ENCODE peak calls at places on chromosomes 5 and 9, in nine cellular contexts. A is NCI-H1417 treated with DMSO at 0.1 percent for 48 hours; E is T-helper 1 cell; F is fibroblast of lung; H is A549; I is activated CD8-positive, alpha-beta memory T cell treated with anti-CD3 and anti-CD28 coated beads for 48 hours; Z is CD4-positive, CD25-positive, alpha-beta regulatory T cell; K is T-helper 2 cell treated with Interferon-gamma antibody and Interleukin-4, amounts not matched to agents 5 μg/mL and 100 μg/mL, for 36 hours; W is PC-3. S is an unnamed sample.
A peak's percentile ranks its signal among the peaks of the same experiment; 100 is the strongest.

GRCh38 chr5:979100-979817 is 29.3 kb upstream of the NKD2 start:
- DNase-seq in A (no peak), E (no peak), F (no peak), H (no peak), I (no peak), Z (no peak), K (no peak), W (no peak), S (peak; percentile 26)

GRCh38 chr5:50576686-50577256 is 89.7 kb upstream of the PARP8 start:
- DNase-seq in A (no peak), E (no peak), F (no peak), H (no peak), I (no peak), Z (no peak), K (no peak), W (no peak), S (no peak)

GRCh38 chr5:100904259-100904822 is 1.3 kb upstream of the ST8SIA4 start:
- DNase-seq in A (no peak), E (peak; percentile 28), F (no peak), H (no peak), I (no peak), Z (peak; percentile 42), K (peak; percentile 68), W (no peak), S (no peak)

GRCh38 chr5:177592010-177592834 is at the start of gene TMED9:
- DNase-seq in A (no peak), E (peak; percentile 76), F (peak; percentile 67), H (peak; percentile 80), I (peak; percentile 71), Z (peak; percentile 83), K (peak; percentile 91), W (peak; percentile 91), S (peak; percentile 96)

GRCh38 chr9:2411459-2412215 is 209.9 kb upstream of the VLDLR start:
- DNase-seq in A (no peak), E (no peak), F (no peak), H (no peak), I (no peak), Z (no peak), K (no peak), W (peak; percentile 12), S (no peak)

GRCh38 chr5:123116757-123117156 is 27.7 kb downstream of the PRDM6 start:
- DNase-seq in A (no peak), E (no peak), F (no peak), H (no peak), I (no peak), Z (no peak), K (no peak), W (no peak), S (no peak)

GRCh38 chr5:64972591-64972990 is 203.9 kb downstream of the CWC27 start:
- DNase-seq in A (no peak), E (no peak), F (no peak), H (no peak), I (no peak), Z (no peak), K (no peak), W (no peak), S (no peak)

GRCh38 chr9:38286357-38286756 is 106.1 kb upstream of the ALDH1B1 start:
- DNase-seq in A (no peak), E (no peak), F (no peak), H (no peak), I (no peak), Z (no peak), K (no peak), W (no peak), S (no peak)

GRCh38 chr5:2921651-2922050 is 170.2 kb upstream of the IRX2 start:
- DNase-seq in A (no peak), E (no peak), F (no peak), H (no peak), I (no peak), Z (no peak), K (no peak), W (no peak), S (no peak)

GRCh38 chr9:76717611-76718010 is 46.6 kb upstream of the PCA3 start:
- DNase-seq in A (peak; percentile 83), E (no peak), F (no peak), H (no peak), I (no peak), Z (no peak), K (no peak), W (no peak), S (no peak)

GRCh38 chr5:74127377-74128338 is 501.7 kb downstream of the ARHGEF28 start:
- DNase-seq in A (peak; percentile 1), E (no peak), F (peak; percentile 2), H (peak; percentile 47), I (no peak), Z (no peak), K (no peak), W (peak; percentile 55), S (peak; percentile 48)

GRCh38 chr5:152883061-152883460 is 478.0 kb upstream of the NMUR2 start:
- DNase-seq in A (no peak), E (no peak), F (no peak), H (no peak), I (no peak), Z (no peak), K (no peak), W (no peak), S (no peak)

GRCh38 chr5:146706321-146706972 is 172.1 kb downstream of the PPP2R2B start:
- DNase-seq in A (no peak), E (no peak), F (no peak), H (no peak), I (no peak), Z (no peak), K (no peak), W (no peak), S (no peak)

GRCh38 chr9:34254966-34255825 is 73.9 kb downstream of the KIF24 start:
- DNase-seq in A (no peak), E (no peak), F (peak; percentile 36), H (no peak), I (no peak), Z (no peak), K (no peak), W (peak; percentile 12), S (no peak)

GRCh38 chr5:97181856-97182545 is 1.0 kb downstream of the RIOK2 start:
- DNase-seq in A (no peak), E (no peak), F (peak; percentile 14), H (no peak), I (no peak), Z (no peak), K (no peak), W (no peak), S (no peak)

GRCh38 chr5:128896675-128897074 is 68.6 kb upstream of the SLC27A6 start:
- DNase-seq in A (no peak), E (no peak), F (no peak), H (no peak), I (no peak), Z (no peak), K (no peak), W (no peak), S (no peak)

GRCh38 chr9:33068991-33069390 is 7.5 kb downstream of the SMU1 start:
- DNase-seq in A (no peak), E (no peak), F (no peak), H (no peak), I (no peak), Z (no peak), K (no peak), W (no peak), S (no peak)

GRCh38 chr9:132447346-132447745 is 37.3 kb downstream of the CFAP77 start:
- DNase-seq in A (no peak), E (no peak), F (no peak), H (no peak), I (no peak), Z (no peak), K (no peak), W (no peak), S (peak; percentile 61)

GRCh38 chr9:92151691-92152393 is 36.6 kb upstream of the SPTLC1 start:
- DNase-seq in A (no peak), E (no peak), F (peak; percentile 86), H (no peak), I (no peak), Z (no peak), K (no peak), W (peak; percentile 83), S (no peak)

GRCh38 chr9:72315510-72316287 is 49.3 kb downstream of the ZFAND5 start:
- DNase-seq in A (no peak), E (no peak), F (peak; percentile 91), H (peak; percentile 40), I (no peak), Z (no peak), K (no peak), W (peak; percentile 52), S (peak; percentile 76)

GRCh38 chr5:81924467-81924866 is 47.4 kb upstream of the ATG10 start:
- DNase-seq in A (no peak), E (no peak), F (no peak), H (no peak), I (no peak), Z (no peak), K (no peak), W (no peak), S (no peak)

GRCh38 chr5:43192558-43193170 is 639 bp downstream of the NIM1K start:
- DNase-seq in A (no peak), E (no peak), F (peak; percentile 39), H (no peak), I (peak; percentile 8), Z (no peak), K (peak; percentile 8), W (peak; percentile 29), S (peak; percentile 59)

GRCh38 chr5:159419567-159419966 is 89.3 kb upstream of the IL12B start:
- DNase-seq in A (no peak), E (no peak), F (no peak), H (peak; percentile 29), I (no peak), Z (no peak), K (no peak), W (no peak), S (no peak)

GRCh38 chr5:56910123-56910951 is 941 bp downstream of the SETD9 start:
- DNase-seq in A (peak; percentile 41), E (no peak), F (peak; percentile 52), H (no peak), I (peak; percentile 23), Z (peak; percentile 13), K (no peak), W (no peak), S (peak; percentile 52)